ENCODE peak calls at places on chromosomes 3 and 15, in seven cellular contexts. V, O, A, Q, N, U and E are unnamed samples.

GRCh38 chr15:77415450-77416448 is 4.2 kb downstream of the PEAK1 start:
- DNase-seq in V (no peak), N (no peak), Q (no peak), U (no peak), O (no peak), A (no peak), E (no peak)

GRCh38 chr15:39720721-39721611 is 61.7 kb downstream of the FSIP1 start:
- DNase-seq in O (no peak), N (no peak), V (no peak), Q (peak; percentile 29), A (no peak), U (no peak), E (no peak)

GRCh38 chr15:75843618-75844610 is 667 bp downstream of the UBE2Q2 start:
- DNase-seq in U (peak; percentile 84), O (peak; percentile 18), Q (no peak), A (peak; percentile 38), V (no peak), N (peak; percentile 44), E (peak; percentile 68)

GRCh38 chr3:41881233-41881821 is 80.6 kb downstream of the ULK4 start:
- DNase-seq in N (no peak), A (no peak), Q (peak; percentile 16), U (no peak), V (peak; percentile 5), O (no peak), E (no peak)

GRCh38 chr3:64016941-64017620 is 6.2 kb downstream of the PSMD6 start:
- DNase-seq in A (no peak), V (no peak), O (no peak), U (no peak), N (no peak), Q (no peak), E (no peak)

GRCh38 chr15:58228708-58229107 is 90.5 kb downstream of the AQP9 start:
- DNase-seq in N (no peak), V (no peak), Q (peak; percentile 14), O (no peak), U (no peak), A (no peak), E (no peak)

GRCh38 chr3:186544281-186544680 is at the start of gene CRYGS:
- DNase-seq in A (no peak), N (no peak), V (no peak), O (no peak), U (no peak), Q (no peak), E (no peak)

GRCh38 chr3:155356594-155357370 is 63.3 kb upstream of the STRIT1 start:
- DNase-seq in O (no peak), V (no peak), Q (peak; percentile 19), A (no peak), U (no peak), N (no peak), E (no peak)

GRCh38 chr3:49198161-49198560 is 26.8 kb downstream of the KLHDC8B start:
- DNase-seq in O (no peak), A (no peak), N (no peak), Q (no peak), V (no peak), U (no peak), E (no peak)

GRCh38 chr3:194034556-194035336 is 101.2 kb upstream of the HES1 start:
- DNase-seq in V (no peak), Q (no peak), O (no peak), N (no peak), A (no peak), U (no peak), E (no peak)

GRCh38 chr15:45384700-45385099 is 6.4 kb upstream of the GATM start:
- DNase-seq in U (no peak), Q (no peak), V (no peak), N (no peak), A (no peak), O (no peak), E (no peak)

GRCh38 chr15:45141386-45141785 is 11.6 kb downstream of the DUOX1 start:
- DNase-seq in U (no peak), Q (no peak), O (no peak), A (no peak), V (no peak), N (no peak), E (no peak)

GRCh38 chr3:11002456-11002855 is 9.9 kb downstream of the SLC6A1 start:
- DNase-seq in Q (no peak), U (no peak), A (no peak), N (no peak), V (no peak), O (no peak), E (no peak)

GRCh38 chr3:82461049-82461889 is 699.8 kb upstream of the GBE1 start:
- DNase-seq in U (no peak), Q (no peak), N (no peak), O (no peak), V (peak; percentile 5), A (no peak), E (no peak)

GRCh38 chr3:152365766-152366593 is 97.3 kb downstream of the MBNL1 start:
- DNase-seq in A (no peak), U (no peak), N (no peak), Q (no peak), O (no peak), V (no peak), E (no peak)

GRCh38 chr3:187949093-187949820 is 204.0 kb upstream of the BCL6 start:
- DNase-seq in N (no peak), A (no peak), V (no peak), O (no peak), Q (no peak), U (no peak), E (no peak)

GRCh38 chr3:42875325-42876151 is at the start of gene CYP8B1:
- DNase-seq in U (no peak), A (no peak), V (no peak), O (no peak), N (no peak), Q (no peak), E (no peak)

GRCh38 chr3:147943265-147943945 is 534.2 kb downstream of the ZIC1 start:
- DNase-seq in O (no peak), A (no peak), U (no peak), V (no peak), N (no peak), Q (peak; percentile 86), E (no peak)

GRCh38 chr3:157201648-157202278 is 41.8 kb upstream of the CCNL1 start:
- DNase-seq in N (no peak), Q (peak; percentile 48), A (no peak), O (no peak), U (no peak), V (no peak), E (peak; percentile 20)

GRCh38 chr3:100254168-100254777 is 6.5 kb upstream of the TBC1D23 start:
- DNase-seq in U (no peak), O (peak; percentile 24), V (peak; percentile 24), N (peak; percentile 7), A (no peak), Q (peak; percentile 77), E (peak; percentile 25)

GRCh38 chr3:179063945-179064560 is 7.6 kb downstream of the ZMAT3 start:
- DNase-seq in Q (peak; percentile 88), A (no peak), V (no peak), O (no peak), N (no peak), U (no peak), E (no peak)

GRCh38 chr3:82462977-82463376 is 701.5 kb upstream of the GBE1 start:
- DNase-seq in N (no peak), A (no peak), V (no peak), U (no peak), Q (no peak), O (no peak), E (no peak)

GRCh38 chr3:183211390-183211789 is 41.7 kb upstream of the B3GNT5 start:
- DNase-seq in A (no peak), V (no peak), U (no peak), O (no peak), N (no peak), Q (no peak), E (no peak)

GRCh38 chr3:194481103-194481502 is 5.7 kb downstream of the ATP13A3 start:
- DNase-seq in A (no peak), U (no peak), O (no peak), V (no peak), N (no peak), Q (peak; percentile 60), E (no peak)

GRCh38 chr15:99983894-99984293 is 250.7 kb upstream of the LYSMD4 start:
- DNase-seq in Q (no peak), U (no peak), V (no peak), A (no peak), N (no peak), O (no peak), E (no peak)

GRCh38 chr3:184066211-184066610 is 13.4 kb downstream of the HTR3C start:
- DNase-seq in U (no peak), N (no peak), O (no peak), A (no peak), Q (no peak), V (no peak), E (no peak)

GRCh38 chr15:68672251-68672650 is 93.5 kb downstream of the CORO2B start:
- DNase-seq in N (no peak), V (no peak), A (no peak), Q (no peak), U (no peak), O (no peak), E (no peak)

GRCh38 chr15:43939070-43939469 is 112.3 kb downstream of the WDR76 start:
- DNase-seq in U (no peak), V (no peak), N (no peak), Q (no peak), A (no peak), O (no peak), E (no peak)

GRCh38 chr3:193061157-193061556 is 143.5 kb upstream of the MB21D2 start:
- DNase-seq in N (no peak), A (no peak), Q (no peak), O (no peak), V (no peak), U (no peak), E (no peak)

GRCh38 chr3:27310693-27311092 is 58.5 kb downstream of the NEK10 start:
- DNase-seq in V (no peak), A (no peak), O (no peak), N (no peak), U (no peak), Q (no peak), E (no peak)

GRCh38 chr3:133945696-133946095 is 50.0 kb upstream of the RAB6B start:
- DNase-seq in V (peak; percentile 9), N (no peak), U (no peak), Q (peak; percentile 46), A (no peak), O (no peak), E (no peak)

GRCh38 chr3:151085889-151086483 is 522 bp downstream of the MED12L start:
- DNase-seq in Q (no peak), O (no peak), V (no peak), A (no peak), U (peak; percentile 64), N (no peak), E (peak; percentile 42)

GRCh38 chr3:37144806-37145205 is 29.6 kb downstream of the LRRFIP2 start:
- DNase-seq in O (no peak), A (no peak), U (no peak), V (no peak), N (no peak), Q (no peak), E (no peak)

GRCh38 chr15:65576669-65577068 is 34.3 kb downstream of the INTS14 start:
- DNase-seq in N (no peak), V (no peak), O (no peak), A (no peak), Q (no peak), U (no peak), E (no peak)

GRCh38 chr15:28113426-28114113 is 14.5 kb upstream of the OCA2 start:
- DNase-seq in U (no peak), Q (no peak), V (no peak), A (no peak), N (no peak), O (no peak), E (no peak)

GRCh38 chr15:26082833-26083174 is 219.7 kb upstream of the ATP10A start:
- DNase-seq in Q (no peak), V (no peak), O (no peak), N (no peak), U (no peak), A (no peak), E (no peak)

GRCh38 chr15:63322541-63322940 is 45.1 kb downstream of the APH1B start:
- DNase-seq in O (no peak), Q (peak; percentile 21), V (no peak), N (no peak), A (no peak), U (no peak), E (no peak)